ENCODE peak calls at places on chromosomes 2 and 18, in ten cellular contexts. M, X, E, T, U, Z, B, F, I and K are unnamed samples.

GRCh38 chr2:238247841-238248440 is 8.1 kb upstream of the HES6 start:
- DNase-seq in M (no peak), X (no peak), E (peak; percentile 18), T (no peak), U (no peak), Z (no peak), B (peak; percentile 51), F (no peak), I (no peak), K (peak; percentile 64)

GRCh38 chr2:38444247-38444646 is 67.2 kb upstream of the ATL2 start:
- DNase-seq in M (no peak), X (no peak), E (no peak), T (peak; percentile 80), U (no peak), Z (peak; percentile 32), B (no peak), F (no peak), I (no peak), K (no peak)

GRCh38 chr18:76490701-76491171 is 4.3 kb downstream of the ZNF516 start:
- DNase-seq in M (no peak), X (no peak), E (no peak), T (peak; percentile 30), U (no peak), Z (peak; percentile 52), B (peak; percentile 92), F (peak; percentile 72), I (no peak), K (peak; percentile 74)

GRCh38 chr2:135815269-135815668 is 21.7 kb downstream of the LCT start:
- DNase-seq in M (no peak), X (no peak), E (no peak), T (no peak), U (no peak), Z (no peak), B (no peak), F (no peak), I (no peak), K (no peak)

GRCh38 chr2:127576433-127577207 is 41.1 kb downstream of the MYO7B start:
- DNase-seq in M (no peak), X (peak; percentile 91), E (no peak), T (peak; percentile 49), U (peak; percentile 34), Z (peak; percentile 96), B (peak; percentile 70), F (peak; percentile 15), I (no peak), K (peak; percentile 84)

GRCh38 chr2:241204010-241204384 is 15.5 kb downstream of the ANO7 start:
- DNase-seq in M (no peak), X (no peak), E (no peak), T (no peak), U (no peak), Z (no peak), B (no peak), F (no peak), I (no peak), K (peak; percentile 88)

GRCh38 chr2:153890572-153890971 is 18.9 kb downstream of the GALNT13 start:
- DNase-seq in M (no peak), X (no peak), E (no peak), T (no peak), U (no peak), Z (no peak), B (no peak), F (no peak), I (no peak), K (no peak)

GRCh38 chr2:176959614-176960013 is 253.0 kb upstream of the HNRNPA3 start:
- DNase-seq in M (no peak), X (no peak), E (no peak), T (no peak), U (no peak), Z (no peak), B (no peak), F (no peak), I (no peak), K (no peak)

GRCh38 chr2:37894601-37895000 is 30.5 kb upstream of the RMDN2 start:
- DNase-seq in M (no peak), X (no peak), E (no peak), T (peak; percentile 56), U (no peak), Z (no peak), B (no peak), F (no peak), I (no peak), K (no peak)

DNA sequence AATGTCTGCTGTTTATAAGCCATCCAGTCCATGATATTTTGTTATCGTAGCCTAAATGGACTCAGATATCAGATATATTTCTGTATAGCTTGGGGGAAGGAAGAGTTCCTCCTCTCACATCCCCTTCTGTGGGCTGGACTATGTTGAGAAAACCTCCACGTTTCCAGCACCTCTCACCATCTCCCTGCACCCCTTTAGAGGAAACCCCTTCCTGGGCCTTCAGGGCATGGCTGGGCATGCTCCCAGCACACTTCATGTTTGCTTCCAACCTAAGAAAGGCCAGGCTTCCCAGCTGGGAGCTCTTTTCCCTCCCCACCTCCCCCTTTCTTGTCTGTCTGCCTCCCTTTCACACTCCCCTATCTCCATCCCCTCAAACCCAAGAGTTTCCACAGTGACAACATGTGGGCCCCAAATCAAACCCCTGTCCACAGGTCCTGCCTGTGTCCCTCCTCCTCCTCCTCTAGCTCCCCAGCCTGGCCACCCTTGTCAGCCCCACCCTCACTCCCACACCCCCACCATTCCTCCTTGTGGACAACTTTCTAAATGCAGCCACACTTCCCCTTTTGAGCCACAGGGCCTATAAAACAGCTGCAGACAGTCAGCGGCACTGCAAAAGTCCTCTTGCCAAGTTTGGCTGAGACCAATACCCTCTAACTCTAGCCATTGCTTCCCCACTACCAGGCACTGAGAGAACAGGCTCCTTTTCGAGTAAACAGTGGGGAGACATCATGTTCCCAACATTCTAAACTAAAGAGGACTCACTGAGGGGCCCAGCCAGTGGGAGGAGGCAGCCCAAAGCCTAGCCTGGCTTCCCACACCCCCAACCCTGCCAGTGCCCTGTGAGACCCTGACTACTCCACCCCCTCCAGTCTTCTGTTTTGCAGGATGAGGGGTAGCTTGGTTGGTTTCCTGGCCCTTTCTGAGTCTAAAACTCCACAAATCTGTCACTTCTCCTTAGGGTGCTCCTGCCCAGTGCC is 120.5 kb downstream of the ZFP36L2 start:
- DNase-seq in M (no peak), X (no peak), E (peak; percentile 77), T (peak; percentile 59), U (no peak), Z (peak; percentile 78), B (peak; percentile 85), F (peak; percentile 78), I (peak; percentile 80), K (no peak)
- TF ChIP-seq CTCF in M (peak; percentile 16), X (no peak), E (peak; percentile 67), T (peak; percentile 58), U (peak; percentile 49), Z (peak; percentile 43), B (peak; percentile 69), F (peak; percentile 61), I (peak; percentile 82), K (peak; percentile 62)

GRCh38 chr18:62564044-62564443 is 41.2 kb downstream of the ZCCHC2 start:
- DNase-seq in M (no peak), X (no peak), E (no peak), T (no peak), U (no peak), Z (no peak), B (no peak), F (no peak), I (no peak), K (no peak)

GRCh38 chr18:62571037-62571436 is 48.2 kb downstream of the ZCCHC2 start:
- DNase-seq in M (no peak), X (no peak), E (no peak), T (no peak), U (no peak), Z (no peak), B (no peak), F (no peak), I (no peak), K (no peak)

GRCh38 chr18:62569081-62569480 is 46.3 kb downstream of the ZCCHC2 start:
- DNase-seq in M (no peak), X (no peak), E (no peak), T (peak; percentile 8), U (no peak), Z (no peak), B (no peak), F (no peak), I (no peak), K (no peak)

GRCh38 chr18:62566818-62567217 is 44.0 kb downstream of the ZCCHC2 start:
- DNase-seq in M (no peak), X (no peak), E (no peak), T (no peak), U (no peak), Z (no peak), B (no peak), F (no peak), I (no peak), K (no peak)

GRCh38 chr18:62566199-62566598 is 43.4 kb downstream of the ZCCHC2 start:
- DNase-seq in M (peak; percentile 31), X (no peak), E (peak; percentile 63), T (peak; percentile 12), U (no peak), Z (no peak), B (no peak), F (no peak), I (peak; percentile 11), K (no peak)
- TF ChIP-seq CTCF in M (no peak), X (no peak), E (peak; percentile 50), T (peak; percentile 16), U (peak; percentile 10), Z (peak; percentile 19), B (peak; percentile 43), F (peak; percentile 12), I (peak; percentile 23), K (peak; percentile 59)

GRCh38 chr2:160269803-160270570 is 69.9 kb upstream of the ITGB6 start:
- DNase-seq in M (peak; percentile 85), X (peak; percentile 97), E (peak; percentile 76), T (peak; percentile 95), U (peak; percentile 55), Z (peak; percentile 95), B (peak; percentile 93), F (peak; percentile 81), I (peak; percentile 69), K (peak; percentile 93)
- TF ChIP-seq CTCF in M (peak; percentile 49), X (peak; percentile 45), E (peak; percentile 77), T (peak; percentile 68), U (peak; percentile 78), Z (peak; percentile 70), B (peak; percentile 76), F (peak; percentile 71), I (peak; percentile 64), K (peak; percentile 83)

GRCh38 chr2:20103514-20103913 is 52.1 kb upstream of the LAPTM4A start:
- DNase-seq in M (no peak), X (no peak), E (no peak), T (no peak), U (peak; percentile 27), Z (peak; percentile 63), B (no peak), F (no peak), I (no peak), K (no peak)

GRCh38 chr2:20100711-20101110 is 49.3 kb upstream of the LAPTM4A start:
- DNase-seq in M (no peak), X (no peak), E (no peak), T (no peak), U (no peak), Z (no peak), B (no peak), F (no peak), I (no peak), K (no peak)

GRCh38 chr2:20097889-20098714 is 46.7 kb upstream of the LAPTM4A start:
- DNase-seq in M (peak; percentile 89), X (peak; percentile 84), E (peak; percentile 73), T (peak; percentile 77), U (peak; percentile 65), Z (peak; percentile 94), B (peak; percentile 94), F (peak; percentile 84), I (peak; percentile 84), K (no peak)

GRCh38 chr2:20095469-20095868 is 44.0 kb upstream of the LAPTM4A start:
- DNase-seq in M (no peak), X (no peak), E (no peak), T (no peak), U (no peak), Z (no peak), B (no peak), F (no peak), I (no peak), K (no peak)

GRCh38 chr2:20099780-20100179 is 48.4 kb upstream of the LAPTM4A start:
- DNase-seq in M (no peak), X (no peak), E (no peak), T (no peak), U (no peak), Z (no peak), B (no peak), F (no peak), I (no peak), K (no peak)
- TF ChIP-seq CTCF in M (no peak), X (no peak), E (no peak), T (no peak), U (no peak), Z (no peak), B (no peak), F (no peak), I (no peak), K (no peak)